ENCODE peak calls at places on chromosome 20, in four cellular contexts. F, L, S and E are unnamed samples.

GRCh38 chr20:29878281-29878741 is 1379.2 kb upstream of the DEFB115 start:
- DNase-seq in L (no peak), F (peak; percentile 59), S (no peak), E (no peak)

GRCh38 chr20:13142143-13142542 is 78.9 kb upstream of the ISM1 start:
- DNase-seq in L (no peak), F (no peak), S (no peak), E (no peak)

GRCh38 chr20:40753472-40753871 is 64.4 kb upstream of the MAFB start:
- DNase-seq in F (no peak), L (no peak), S (no peak), E (no peak)

GRCh38 chr20:6599876-6600275 is 167.6 kb upstream of the BMP2 start:
- DNase-seq in L (no peak), F (no peak), S (no peak), E (no peak)

GRCh38 chr20:43650997-43651525 is 15.9 kb upstream of the MYBL2 start:
- DNase-seq in S (no peak), L (no peak), F (no peak), E (no peak)

GRCh38 chr20:25623225-25623735 is 534 bp downstream of the NANP start:
- DNase-seq in F (peak; percentile 57), L (no peak), S (peak; percentile 12), E (no peak)

GRCh38 chr20:50186151-50186885 is 4.3 kb upstream of the CEBPB start:
- DNase-seq in S (peak; percentile 80), L (peak; percentile 88), F (peak; percentile 93), E (peak; percentile 97)

GRCh38 chr20:53706511-53707031 is 112.9 kb upstream of the ZNF217 start:
- DNase-seq in F (no peak), L (peak; percentile 45), S (peak; percentile 29), E (peak; percentile 27)

GRCh38 chr20:18443841-18444240 is 23.0 kb downstream of the DZANK1 start:
- DNase-seq in F (no peak), S (no peak), L (no peak), E (no peak)

GRCh38 chr20:48332555-48332954 is 495.2 kb downstream of the PREX1 start:
- DNase-seq in S (no peak), F (no peak), L (no peak), E (peak; percentile 86)

GRCh38 chr20:5557123-5557522 is 193.1 kb upstream of the SHLD1 start:
- DNase-seq in L (peak; percentile 24), F (no peak), S (peak; percentile 24), E (peak; percentile 27)

GRCh38 chr20:47883186-47883585 is 97.9 kb upstream of the SULF2 start:
- DNase-seq in F (no peak), L (no peak), S (no peak), E (no peak)

DNA sequence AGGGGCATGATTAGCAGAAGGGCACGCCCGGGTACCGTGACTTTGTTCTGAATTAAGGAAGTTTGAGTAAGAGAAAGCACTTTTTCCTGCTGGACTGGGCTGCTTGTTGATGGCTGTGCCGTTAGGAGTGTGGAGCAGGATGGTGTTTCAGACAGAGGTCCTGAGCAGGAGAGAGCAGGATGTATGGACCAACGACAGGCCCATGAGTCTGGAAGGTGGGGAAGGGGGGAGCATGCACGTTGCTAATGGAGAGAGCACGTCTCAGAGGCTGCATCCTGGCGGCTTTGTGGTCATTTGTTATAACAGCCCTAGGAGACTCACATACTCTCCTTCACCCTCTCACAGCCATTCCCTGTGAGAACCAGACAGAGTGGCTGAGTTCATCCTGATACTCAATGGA is 56.8 kb downstream of the PHACTR3 start:
- DNase-seq in S (no peak), F (peak; percentile 28), L (no peak), E (no peak)
- H3K4me1 ChIP-seq in S (no peaks in the 10 kb centered on the region), F (no peaks in the 10 kb centered on the region), L (no peaks in the 10 kb centered on the region), E (no peaks in the 10 kb centered on the region)

GRCh38 chr20:9070304-9070703 is 1.4 kb downstream of the PLCB4 start:
- DNase-seq in L (no peak), S (no peak), F (no peak), E (no peak)
- H3K4me3 ChIP-seq in L (no peak overlapping the region), S (no peak overlapping the region), F (no peak overlapping the region), E (no peak overlapping the region)

DNA sequence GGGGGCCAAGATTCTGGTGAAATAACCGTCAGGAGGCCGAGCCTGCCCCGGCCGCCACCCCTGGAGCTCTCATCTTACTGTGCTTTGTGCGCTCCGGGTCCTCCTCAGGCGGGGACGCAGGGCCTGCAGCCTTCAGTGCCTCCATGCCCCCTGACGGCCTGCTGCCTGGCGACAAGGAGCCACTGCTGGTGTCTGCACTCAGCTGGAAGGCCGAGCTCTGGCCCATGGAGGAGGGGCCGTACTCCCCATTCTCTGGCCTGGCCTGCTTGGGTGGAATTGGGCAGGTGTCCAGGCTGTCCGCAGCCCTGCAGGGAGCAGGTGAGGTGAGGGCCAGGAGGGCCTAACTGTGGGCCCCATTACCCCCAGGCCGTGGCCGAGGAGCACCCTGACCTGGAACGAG is 5.3 kb downstream of the ZNF512B start:
- DNase-seq in F (no peak), S (no peak), L (no peak), E (no peak)
- H3K9me3 ChIP-seq in F (no peaks in the 10 kb centered on the region), S (no peaks in the 10 kb centered on the region), L (no peaks in the 10 kb centered on the region), E (peaks cover 4% of the 10 kb centered on the region)

GRCh38 chr20:51598581-51598980 is 56.1 kb upstream of the NFATC2 start:
- DNase-seq in S (no peak), L (no peak), F (no peak), E (no peak)

GRCh38 chr20:51600016-51600420 is 57.5 kb upstream of the NFATC2 start:
- DNase-seq in S (no peak), L (no peak), F (no peak), E (no peak)

GRCh38 chr20:51602131-51602530 is 59.6 kb upstream of the NFATC2 start:
- DNase-seq in F (no peak), L (no peak), S (no peak), E (no peak)

GRCh38 chr20:51597389-51598231 is 55.1 kb upstream of the NFATC2 start:
- DNase-seq in L (no peak), F (no peak), S (no peak), E (peak; percentile 63)

GRCh38 chr20:51600950-51601349 is 58.4 kb upstream of the NFATC2 start:
- DNase-seq in S (no peak), L (no peak), F (no peak), E (no peak)
- H3K4me1 ChIP-seq in S (no peaks in the 10 kb centered on the region), L (no peaks in the 10 kb centered on the region), F (no peaks in the 10 kb centered on the region), E (peaks cover 16% of the 10 kb centered on the region)